ENCODE peak calls at places on chromosome 5, in seven cellular contexts. One of them, this sample, is unnamed.

GRCh38 chr5:90866915-90867715 is 308.5 kb downstream of the ADGRV1 start:
- DNase-seq in mammary epithelial cell: no peak
- DNase-seq in tibial nerve: no peak
- DNase-seq in heart left ventricle: no peak
- DNase-seq in brain microvascular endothelial cell: no peak
- DNase-seq in pancreas: no peak
- DNase-seq in endothelial cell of umbilical vein: peak; percentile 75
- DNase-seq in this sample: no peak

GRCh38 chr5:127936439-127936972 is 147.1 kb upstream of the SLC12A2 start:
- DNase-seq in mammary epithelial cell: peak; percentile 37
- DNase-seq in tibial nerve: no peak
- DNase-seq in heart left ventricle: no peak
- DNase-seq in brain microvascular endothelial cell: no peak
- DNase-seq in pancreas: no peak
- DNase-seq in endothelial cell of umbilical vein: no peak
- DNase-seq in this sample: no peak

GRCh38 chr5:141402553-141403328 is at the start of gene PCDHGA9:
- DNase-seq in mammary epithelial cell: peak; percentile 15
- DNase-seq in tibial nerve: no peak
- DNase-seq in heart left ventricle: no peak
- DNase-seq in brain microvascular endothelial cell: peak; percentile 24
- DNase-seq in pancreas: no peak
- DNase-seq in endothelial cell of umbilical vein: no peak
- DNase-seq in this sample: no peak

GRCh38 chr5:83097582-83098265 is 20.4 kb downstream of the XRCC4 start:
- DNase-seq in mammary epithelial cell: no peak
- DNase-seq in tibial nerve: no peak
- DNase-seq in heart left ventricle: no peak
- DNase-seq in brain microvascular endothelial cell: no peak
- DNase-seq in pancreas: no peak
- DNase-seq in endothelial cell of umbilical vein: peak; percentile 73
- DNase-seq in this sample: no peak

GRCh38 chr5:31366941-31367340 is 165.0 kb downstream of the DROSHA start:
- DNase-seq in mammary epithelial cell: no peak
- DNase-seq in tibial nerve: no peak
- DNase-seq in heart left ventricle: no peak
- DNase-seq in brain microvascular endothelial cell: no peak
- DNase-seq in pancreas: no peak
- DNase-seq in endothelial cell of umbilical vein: no peak
- DNase-seq in this sample: no peak

GRCh38 chr5:108529381-108529780 is 147.5 kb upstream of the FBXL17 start:
- DNase-seq in mammary epithelial cell: peak; percentile 10
- DNase-seq in tibial nerve: no peak
- DNase-seq in heart left ventricle: no peak
- DNase-seq in brain microvascular endothelial cell: peak; percentile 69
- DNase-seq in pancreas: no peak
- DNase-seq in endothelial cell of umbilical vein: no peak
- DNase-seq in this sample: no peak

GRCh38 chr5:17019324-17019723 is 83.2 kb upstream of the MYO10 start:
- DNase-seq in mammary epithelial cell: no peak
- DNase-seq in tibial nerve: no peak
- DNase-seq in heart left ventricle: no peak
- DNase-seq in brain microvascular endothelial cell: no peak
- DNase-seq in pancreas: no peak
- DNase-seq in endothelial cell of umbilical vein: no peak
- DNase-seq in this sample: no peak

GRCh38 chr5:131218392-131218791 is 45.5 kb upstream of the CDC42SE2 start:
- DNase-seq in mammary epithelial cell: peak; percentile 9
- DNase-seq in tibial nerve: no peak
- DNase-seq in heart left ventricle: no peak
- DNase-seq in brain microvascular endothelial cell: peak; percentile 61
- DNase-seq in pancreas: no peak
- DNase-seq in endothelial cell of umbilical vein: no peak
- DNase-seq in this sample: no peak

GRCh38 chr5:27818888-27819287 is 780.5 kb upstream of the CDH9 start:
- DNase-seq in mammary epithelial cell: no peak
- DNase-seq in tibial nerve: no peak
- DNase-seq in heart left ventricle: no peak
- DNase-seq in brain microvascular endothelial cell: no peak
- DNase-seq in pancreas: no peak
- DNase-seq in endothelial cell of umbilical vein: peak; percentile 50
- DNase-seq in this sample: no peak

GRCh38 chr5:140828402-140828737 is 610 bp downstream of the PCDHA6 start:
- DNase-seq in mammary epithelial cell: no peak
- DNase-seq in tibial nerve: no peak
- DNase-seq in heart left ventricle: no peak
- DNase-seq in brain microvascular endothelial cell: no peak
- DNase-seq in pancreas: no peak
- DNase-seq in endothelial cell of umbilical vein: no peak
- DNase-seq in this sample: no peak

GRCh38 chr5:180358694-180359093 is 5.6 kb upstream of the GFPT2 start:
- DNase-seq in mammary epithelial cell: no peak
- DNase-seq in tibial nerve: no peak
- DNase-seq in heart left ventricle: no peak
- DNase-seq in brain microvascular endothelial cell: no peak
- DNase-seq in pancreas: no peak
- DNase-seq in endothelial cell of umbilical vein: no peak
- DNase-seq in this sample: no peak

GRCh38 chr5:173759696-173760095 is 128.5 kb upstream of the CPEB4 start:
- DNase-seq in mammary epithelial cell: no peak
- DNase-seq in tibial nerve: no peak
- DNase-seq in heart left ventricle: no peak
- DNase-seq in brain microvascular endothelial cell: no peak
- DNase-seq in pancreas: no peak
- DNase-seq in endothelial cell of umbilical vein: no peak
- DNase-seq in this sample: no peak

GRCh38 chr5:45696206-45696836 is at the start of gene HCN1:
- DNase-seq in mammary epithelial cell: peak; percentile 52
- DNase-seq in tibial nerve: peak; percentile 33
- DNase-seq in heart left ventricle: peak; percentile 59
- DNase-seq in brain microvascular endothelial cell: peak; percentile 37
- DNase-seq in pancreas: peak; percentile 91
- DNase-seq in endothelial cell of umbilical vein: peak; percentile 73
- DNase-seq in this sample: no peak

GRCh38 chr5:10145922-10146321 is 103.8 kb downstream of the ATPSCKMT start:
- DNase-seq in mammary epithelial cell: peak; percentile 33
- DNase-seq in tibial nerve: no peak
- DNase-seq in heart left ventricle: no peak
- DNase-seq in brain microvascular endothelial cell: peak; percentile 46
- DNase-seq in pancreas: no peak
- DNase-seq in endothelial cell of umbilical vein: no peak
- DNase-seq in this sample: no peak

GRCh38 chr5:53257806-53258373 is 148.3 kb upstream of the MOCS2 start:
- DNase-seq in mammary epithelial cell: peak; percentile 87
- DNase-seq in tibial nerve: no peak
- DNase-seq in heart left ventricle: no peak
- DNase-seq in brain microvascular endothelial cell: no peak
- DNase-seq in pancreas: no peak
- DNase-seq in endothelial cell of umbilical vein: no peak
- DNase-seq in this sample: no peak

GRCh38 chr5:172695431-172696054 is 54.5 kb downstream of the NEURL1B start:
- DNase-seq in mammary epithelial cell: no peak
- DNase-seq in tibial nerve: no peak
- DNase-seq in heart left ventricle: no peak
- DNase-seq in brain microvascular endothelial cell: no peak
- DNase-seq in pancreas: no peak
- DNase-seq in endothelial cell of umbilical vein: no peak
- DNase-seq in this sample: no peak

GRCh38 chr5:179131321-179131835 is 71.2 kb downstream of the ZNF354C start:
- DNase-seq in mammary epithelial cell: no peak
- DNase-seq in tibial nerve: no peak
- DNase-seq in heart left ventricle: no peak
- DNase-seq in brain microvascular endothelial cell: no peak
- DNase-seq in pancreas: no peak
- DNase-seq in endothelial cell of umbilical vein: no peak
- DNase-seq in this sample: no peak

GRCh38 chr5:17305964-17306725 is 88.7 kb downstream of the BASP1 start:
- DNase-seq in mammary epithelial cell: peak; percentile 52
- DNase-seq in tibial nerve: no peak
- DNase-seq in heart left ventricle: no peak
- DNase-seq in brain microvascular endothelial cell: peak; percentile 92
- DNase-seq in pancreas: peak; percentile 58
- DNase-seq in endothelial cell of umbilical vein: peak; percentile 63
- DNase-seq in this sample: peak; percentile 91

GRCh38 chr5:137622850-137623249 is 113.0 kb downstream of the KLHL3 start:
- DNase-seq in mammary epithelial cell: peak; percentile 67
- DNase-seq in tibial nerve: peak; percentile 43
- DNase-seq in heart left ventricle: peak; percentile 83
- DNase-seq in brain microvascular endothelial cell: no peak
- DNase-seq in pancreas: peak; percentile 88
- DNase-seq in endothelial cell of umbilical vein: no peak
- DNase-seq in this sample: no peak

GRCh38 chr5:138354926-138355378 is 2.5 kb downstream of the KDM3B start:
- DNase-seq in mammary epithelial cell: peak; percentile 89
- DNase-seq in tibial nerve: no peak
- DNase-seq in heart left ventricle: peak; percentile 27
- DNase-seq in brain microvascular endothelial cell: peak; percentile 80
- DNase-seq in pancreas: no peak
- DNase-seq in endothelial cell of umbilical vein: peak; percentile 79
- DNase-seq in this sample: peak; percentile 59

GRCh38 chr5:141734501-141735231 is 52.6 kb upstream of the ARAP3 start:
- DNase-seq in mammary epithelial cell: peak; percentile 66
- DNase-seq in tibial nerve: no peak
- DNase-seq in heart left ventricle: no peak
- DNase-seq in brain microvascular endothelial cell: peak; percentile 56
- DNase-seq in pancreas: peak; percentile 29
- DNase-seq in endothelial cell of umbilical vein: peak; percentile 47
- DNase-seq in this sample: peak; percentile 82

GRCh38 chr5:64788156-64788555 is 19.4 kb downstream of the CWC27 start:
- DNase-seq in mammary epithelial cell: no peak
- DNase-seq in tibial nerve: no peak
- DNase-seq in heart left ventricle: no peak
- DNase-seq in brain microvascular endothelial cell: no peak
- DNase-seq in pancreas: no peak
- DNase-seq in endothelial cell of umbilical vein: no peak
- DNase-seq in this sample: no peak

GRCh38 chr5:128163991-128164390 is 80.4 kb downstream of the SLC12A2 start:
- DNase-seq in mammary epithelial cell: peak; percentile 86
- DNase-seq in tibial nerve: no peak
- DNase-seq in heart left ventricle: no peak
- DNase-seq in brain microvascular endothelial cell: peak; percentile 34
- DNase-seq in pancreas: no peak
- DNase-seq in endothelial cell of umbilical vein: peak; percentile 46
- DNase-seq in this sample: no peak

DNA sequence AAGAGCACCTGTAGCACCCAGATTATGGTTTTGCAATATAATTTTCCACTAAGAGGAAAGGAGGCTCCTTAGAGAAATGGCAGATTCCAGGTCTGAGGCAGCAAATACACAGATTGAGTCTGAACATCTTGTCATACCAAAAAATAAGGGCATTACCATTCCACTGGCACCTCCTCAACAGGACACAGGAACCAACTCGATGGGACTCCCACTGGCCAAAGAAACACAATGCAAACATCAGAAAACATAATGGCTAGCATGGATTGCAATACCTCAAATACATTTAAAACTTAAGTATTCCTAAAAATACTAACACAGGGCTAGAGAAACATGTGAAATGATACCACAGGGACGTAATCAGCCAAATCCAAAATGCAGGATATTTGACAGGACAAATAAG is 12.4 kb upstream of the RANBP17 start:
- DNase-seq in mammary epithelial cell: no peak
- DNase-seq in tibial nerve: no peak
- DNase-seq in heart left ventricle: no peak
- DNase-seq in brain microvascular endothelial cell: no peak
- DNase-seq in pancreas: no peak
- DNase-seq in endothelial cell of umbilical vein: no peak
- DNase-seq in this sample: no peak
- H3K4me3 ChIP-seq in mammary epithelial cell: no peak overlapping the region
- H3K4me3 ChIP-seq in tibial nerve: no peak overlapping the region
- H3K4me3 ChIP-seq in heart left ventricle: no peak overlapping the region
- H3K4me3 ChIP-seq in brain microvascular endothelial cell: no peak overlapping the region
- H3K4me3 ChIP-seq in pancreas: no peak overlapping the region
- H3K4me3 ChIP-seq in endothelial cell of umbilical vein: no peak overlapping the region
- H3K4me3 ChIP-seq in this sample: no peak overlapping the region

DNA sequence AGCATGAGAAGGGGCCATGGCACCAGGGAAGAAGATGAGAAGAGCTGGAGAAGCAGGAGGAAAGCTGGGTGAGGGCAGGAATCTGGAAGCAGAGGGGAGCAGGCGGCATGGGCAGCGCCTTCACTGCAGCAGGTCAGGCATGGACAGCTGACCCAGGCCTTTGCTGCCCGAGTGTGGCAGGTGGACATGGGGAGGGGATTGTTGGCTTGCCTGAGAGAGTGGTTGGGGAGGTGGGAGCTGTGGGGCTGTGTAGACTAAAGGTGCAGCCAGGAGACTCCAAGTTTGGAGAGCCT is 2.3 kb upstream of the SLC25A48 start:
- DNase-seq in mammary epithelial cell: no peak
- DNase-seq in tibial nerve: no peak
- DNase-seq in heart left ventricle: no peak
- DNase-seq in brain microvascular endothelial cell: no peak
- DNase-seq in pancreas: no peak
- DNase-seq in endothelial cell of umbilical vein: no peak
- DNase-seq in this sample: no peak
- H3K27me3 ChIP-seq in mammary epithelial cell: peaks cover 4% of the 10 kb centered on the region
- H3K27me3 ChIP-seq in tibial nerve: no peaks in the 10 kb centered on the region
- H3K27me3 ChIP-seq in heart left ventricle: peaks cover 50% of the 10 kb centered on the region
- H3K27me3 ChIP-seq in brain microvascular endothelial cell: peaks cover 25% of the 10 kb centered on the region
- H3K27me3 ChIP-seq in pancreas: no peaks in the 10 kb centered on the region
- H3K27me3 ChIP-seq in endothelial cell of umbilical vein: peaks cover 12% of the 10 kb centered on the region
- H3K27me3 ChIP-seq in this sample: peaks cover 4% of the 10 kb centered on the region

GRCh38 chr5:168530751-168531150 is 1.6 kb downstream of the FBLL1 start:
- DNase-seq in mammary epithelial cell: peak; percentile 12
- DNase-seq in tibial nerve: no peak
- DNase-seq in heart left ventricle: no peak
- DNase-seq in brain microvascular endothelial cell: no peak
- DNase-seq in pancreas: no peak
- DNase-seq in endothelial cell of umbilical vein: no peak
- DNase-seq in this sample: no peak

GRCh38 chr5:168528521-168529360 is at the start of gene FBLL1:
- DNase-seq in mammary epithelial cell: no peak
- DNase-seq in tibial nerve: no peak
- DNase-seq in heart left ventricle: no peak
- DNase-seq in brain microvascular endothelial cell: peak; percentile 6
- DNase-seq in pancreas: peak; percentile 16
- DNase-seq in endothelial cell of umbilical vein: peak; percentile 32
- DNase-seq in this sample: peak; percentile 45

GRCh38 chr5:168531191-168531590 is 2.1 kb downstream of the FBLL1 start:
- DNase-seq in mammary epithelial cell: no peak
- DNase-seq in tibial nerve: no peak
- DNase-seq in heart left ventricle: no peak
- DNase-seq in brain microvascular endothelial cell: no peak
- DNase-seq in pancreas: no peak
- DNase-seq in endothelial cell of umbilical vein: no peak
- DNase-seq in this sample: no peak

GRCh38 chr5:168527756-168528295 is 1.3 kb upstream of the FBLL1 start:
- DNase-seq in mammary epithelial cell: no peak
- DNase-seq in tibial nerve: no peak
- DNase-seq in heart left ventricle: no peak
- DNase-seq in brain microvascular endothelial cell: no peak
- DNase-seq in pancreas: no peak
- DNase-seq in endothelial cell of umbilical vein: no peak
- DNase-seq in this sample: no peak

GRCh38 chr5:168529361-168530234 is 493 bp downstream of the FBLL1 start:
- DNase-seq in mammary epithelial cell: no peak
- DNase-seq in tibial nerve: no peak
- DNase-seq in heart left ventricle: no peak
- DNase-seq in brain microvascular endothelial cell: no peak
- DNase-seq in pancreas: peak; percentile 24
- DNase-seq in endothelial cell of umbilical vein: no peak
- DNase-seq in this sample: no peak
- H3K4me3 ChIP-seq in mammary epithelial cell: peak overlapping the region; percentile 41
- H3K4me3 ChIP-seq in tibial nerve: peak overlapping the region; percentile 23
- H3K4me3 ChIP-seq in heart left ventricle: peak overlapping the region; percentile 43
- H3K4me3 ChIP-seq in brain microvascular endothelial cell: peak overlapping the region; percentile 39
- H3K4me3 ChIP-seq in pancreas: peak overlapping the region; percentile 27
- H3K4me3 ChIP-seq in endothelial cell of umbilical vein: no peak overlapping the region
- H3K4me3 ChIP-seq in this sample: no peak overlapping the region

GRCh38 chr5:7394889-7395431 is 978 bp upstream of the ADCY2 start:
- DNase-seq in mammary epithelial cell: no peak
- DNase-seq in tibial nerve: no peak
- DNase-seq in heart left ventricle: no peak
- DNase-seq in brain microvascular endothelial cell: no peak
- DNase-seq in pancreas: no peak
- DNase-seq in endothelial cell of umbilical vein: no peak
- DNase-seq in this sample: no peak
- H3K27me3 ChIP-seq in mammary epithelial cell: peaks cover 6% of the 10 kb centered on the region
- H3K27me3 ChIP-seq in tibial nerve: no peaks in the 10 kb centered on the region
- H3K27me3 ChIP-seq in heart left ventricle: peaks cover 43% of the 10 kb centered on the region
- H3K27me3 ChIP-seq in brain microvascular endothelial cell: peaks cover 13% of the 10 kb centered on the region
- H3K27me3 ChIP-seq in pancreas: no peaks in the 10 kb centered on the region
- H3K27me3 ChIP-seq in endothelial cell of umbilical vein: peaks cover 6% of the 10 kb centered on the region
- H3K27me3 ChIP-seq in this sample: no peaks in the 10 kb centered on the region

This sample was measured in Caco-2.